ENCODE peak calls at places on chromosomes 13 and 19, in seven cellular contexts. G is AG04450, T is heart right ventricle, D is aorta, Z is lung, K is thoracic aorta, J is breast epithelium. P is an unnamed sample. For H3K27me3, the result is how much of the 10 kb centered on the place peaks cover.

GRCh38 chr19:39544201-39544903 is 4.4 kb upstream of the EID2 start:
- DNase-seq in G (no peak), T (no peak), D (no peak), Z (no peak), K (no peak), J (no peak), P (no peak)

GRCh38 chr19:18789883-18790565 is 1.1 kb downstream of the COMP start:
- DNase-seq in G (no peak), T (no peak), D (peak), Z (no peak), K (no peak), J (no peak), P (no peak)

GRCh38 chr13:110869805-110870706 is 44.8 kb downstream of the ANKRD10 start:
- DNase-seq in G (peak), T (peak), D (peak), Z (peak), K (peak), J (peak), P (no peak)

GRCh38 chr19:14544977-14545715 is 15.8 kb downstream of the TECR start:
- DNase-seq in G (no peak), T (peak), D (no peak), Z (peak), K (no peak), J (peak), P (peak)

GRCh38 chr13:79735228-79735627 is 254.3 kb downstream of the NDFIP2 start:
- DNase-seq in G (no peak), T (no peak), D (no peak), Z (no peak), K (no peak), J (no peak), P (no peak)

GRCh38 chr19:18915639-18916038 is 3.5 kb downstream of the COPE start:
- DNase-seq in G (no peak), T (no peak), D (no peak), Z (no peak), K (no peak), J (no peak), P (peak)

GRCh38 chr19:1817553-1818179 is 5.6 kb upstream of the ATP8B3 start:
- DNase-seq in G (no peak), T (peak), D (no peak), Z (no peak), K (no peak), J (no peak), P (no peak)

GRCh38 chr13:93736111-93736510 is 509.5 kb downstream of the GPC6 start:
- DNase-seq in G (no peak), T (no peak), D (no peak), Z (no peak), K (no peak), J (no peak), P (no peak)

GRCh38 chr13:106499905-106500304 is 35.6 kb downstream of the EFNB2 start:
- DNase-seq in G (no peak), T (no peak), D (no peak), Z (no peak), K (no peak), J (no peak), P (no peak)

GRCh38 chr13:34046457-34046856 is 228.5 kb downstream of the RFC3 start:
- DNase-seq in G (no peak), T (no peak), D (no peak), Z (no peak), K (no peak), J (no peak), P (no peak)

GRCh38 chr19:51796195-51796679 is 1.3 kb downstream of the FPR3 start:
- DNase-seq in G (no peak), T (no peak), D (no peak), Z (no peak), K (no peak), J (no peak), P (no peak)
- H3K27ac ChIP-seq in G (no peak), T (no peak), D (no peak), Z (no peak), K (no peak), J (no peak), P (no peak)

GRCh38 chr19:48290341-48290922 is 20.6 kb downstream of the ZNF114 start:
- DNase-seq in G (no peak), T (no peak), D (no peak), Z (no peak), K (no peak), J (no peak), P (no peak)
- H3K4me3 ChIP-seq in G (peak), T (peak), D (no peak), Z (no peak), K (peak), J (peak), P (peak)

DNA sequence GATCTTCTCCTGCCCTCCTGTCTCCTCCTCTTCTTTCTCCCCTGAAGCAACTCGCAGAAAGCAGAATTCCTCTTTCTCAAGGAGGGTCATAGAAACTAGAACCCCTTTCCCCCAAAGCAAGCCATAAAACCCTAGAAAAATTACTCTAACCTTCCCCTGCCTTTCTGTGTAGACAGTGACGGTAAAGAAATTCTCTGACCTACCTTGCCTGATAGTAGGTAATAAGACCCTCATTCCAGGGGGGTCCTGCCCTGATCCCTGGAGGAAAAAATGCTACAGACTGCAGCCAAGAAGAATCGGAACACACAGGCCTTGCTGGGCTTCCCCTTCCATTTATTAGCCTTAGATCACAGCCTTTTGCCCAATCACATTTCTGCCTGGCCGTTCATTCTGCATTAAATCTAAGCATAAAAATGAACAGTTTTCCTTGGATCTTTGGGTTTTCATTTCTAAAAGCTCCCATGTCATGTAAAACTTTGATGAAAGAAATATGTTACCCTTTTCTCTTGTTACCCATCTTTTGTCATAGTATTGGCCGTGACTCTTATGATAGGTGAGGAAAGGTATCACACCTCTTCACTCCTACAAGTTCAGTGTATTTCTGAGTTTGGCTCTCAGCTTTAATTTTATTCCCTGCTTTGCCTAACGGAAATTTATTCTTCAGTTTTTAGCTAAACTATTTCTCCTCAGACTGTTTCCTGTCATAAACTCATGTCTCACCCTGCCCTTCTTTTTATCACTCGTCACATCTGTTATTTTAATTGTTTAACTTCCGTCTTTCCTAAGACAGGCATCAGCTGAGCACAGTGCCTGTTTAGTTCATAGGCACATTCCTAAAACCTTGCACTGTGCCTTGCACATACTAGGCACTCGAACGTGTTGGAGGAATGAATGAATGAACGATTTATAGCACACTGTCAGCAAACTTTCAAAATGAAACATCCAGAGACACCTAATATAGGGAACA is 20.4 kb upstream of the CPB2 start:
- DNase-seq in G (no peak), T (no peak), D (no peak), Z (no peak), K (no peak), J (no peak), P (no peak)
- H3K27me3 ChIP-seq in G (under half), T (under half), D (under half), Z (under half), K (under half), J (under half), P (under half)

DNA sequence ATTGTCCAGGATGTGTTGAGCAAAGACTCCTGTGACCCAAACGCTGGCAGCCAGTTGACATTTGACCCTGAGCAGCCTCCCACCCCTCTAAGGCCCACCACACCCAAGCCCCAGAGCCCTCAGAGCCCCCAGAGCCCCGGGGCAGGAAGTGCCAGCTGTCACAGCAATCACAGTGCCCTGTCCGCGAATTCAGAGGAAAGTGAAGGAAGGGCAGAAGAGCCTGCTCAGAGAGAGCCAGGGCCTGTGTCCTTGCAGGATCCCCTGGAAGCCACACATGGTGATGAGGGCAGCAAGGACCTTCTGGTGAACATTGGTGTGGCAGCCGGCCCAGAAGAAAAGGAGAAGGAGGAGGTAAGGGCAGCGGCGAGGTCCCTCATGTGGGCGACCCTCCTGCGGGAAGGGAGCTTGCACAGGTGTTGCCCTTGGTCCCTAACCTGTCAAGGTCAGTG is 63.7 kb downstream of the SPATA13 start:
- DNase-seq in G (no peak), T (no peak), D (no peak), Z (no peak), K (no peak), J (no peak), P (no peak)
- H3K27ac ChIP-seq in G (no peak), T (no peak), D (no peak), Z (peak), K (no peak), J (no peak), P (no peak)

DNA sequence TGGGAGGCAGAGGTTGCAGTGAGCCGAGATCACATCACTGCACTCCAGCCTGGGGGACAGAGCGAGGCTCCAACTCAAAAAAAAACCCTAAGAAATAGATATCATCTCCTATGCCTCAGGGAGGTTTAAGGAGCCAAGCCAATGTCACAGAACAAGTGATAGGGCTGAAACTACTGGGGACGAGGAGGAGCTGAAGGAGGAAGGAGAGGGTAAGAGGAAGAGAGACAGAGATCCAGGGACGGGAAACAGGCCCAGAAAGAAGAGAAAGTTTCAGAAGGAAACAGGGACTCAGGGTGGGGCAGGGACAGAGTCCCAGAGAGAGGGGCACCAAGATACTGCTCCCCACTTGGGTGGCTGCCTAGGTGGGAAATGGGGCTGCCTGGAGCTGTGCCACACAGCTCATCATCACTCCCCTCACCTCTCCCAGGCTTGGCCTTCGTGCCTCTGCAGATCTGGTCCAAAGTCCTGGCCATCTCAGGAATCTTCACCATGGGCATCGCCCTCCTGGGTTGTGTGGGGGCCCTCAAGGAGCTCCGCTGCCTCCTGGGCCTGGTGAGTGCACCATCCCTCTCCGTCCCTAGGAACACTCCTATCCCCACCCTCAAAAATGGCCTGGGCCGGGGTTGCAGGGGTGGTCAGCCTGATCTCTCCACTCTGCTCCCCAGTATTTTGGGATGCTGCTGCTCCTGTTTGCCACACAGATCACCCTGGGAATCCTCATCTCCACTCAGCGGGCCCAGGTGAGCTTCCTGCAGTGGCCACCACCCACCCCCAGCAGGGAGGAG is 1.5 kb downstream of the CD37 start:
- DNase-seq in G (no peak), T (no peak), D (peak), Z (no peak), K (no peak), J (peak), P (no peak)
- H3K4me3 ChIP-seq in G (no peak), T (no peak), D (no peak), Z (no peak), K (no peak), J (no peak), P (no peak)

DNA sequence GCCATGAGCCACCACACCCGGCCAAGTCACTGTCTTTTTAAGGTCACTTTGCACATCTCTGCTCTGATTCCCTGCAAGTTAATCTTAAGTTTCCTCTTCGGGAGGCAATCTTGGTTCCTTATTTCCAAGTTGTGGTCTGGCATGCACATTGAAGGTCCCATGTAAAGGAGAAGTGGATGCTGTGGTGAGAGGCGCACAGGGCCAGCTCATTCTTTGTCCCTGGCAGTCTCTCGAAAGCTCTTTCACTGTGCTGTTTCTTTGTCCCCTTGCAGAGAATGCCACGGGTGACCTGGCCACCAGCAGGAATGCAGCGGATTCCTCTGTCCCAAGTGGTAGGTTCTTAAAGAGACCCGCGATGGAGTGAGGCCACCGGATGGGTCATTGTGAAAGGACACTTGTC is 16.4 kb upstream of the C19orf33 start:
- DNase-seq in G (no peak), T (no peak), D (no peak), Z (no peak), K (no peak), J (no peak), P (no peak)
- H3K27me3 ChIP-seq in G (under half), T (under half), D (under half), Z (under half), K (under half), J (under half), P (under half)

GRCh38 chr19:44907613-44908012 is 2.0 kb downstream of the APOE start:
- DNase-seq in G (no peak), T (no peak), D (no peak), Z (no peak), K (no peak), J (no peak), P (no peak)

GRCh38 chr19:44903602-44904425 is 1.8 kb upstream of the APOE start:
- DNase-seq in G (no peak), T (peak), D (peak), Z (peak), K (no peak), J (peak), P (peak)

GRCh38 chr19:44903216-44903601 is 2.4 kb upstream of the APOE start:
- DNase-seq in G (no peak), T (no peak), D (no peak), Z (no peak), K (no peak), J (no peak), P (no peak)

GRCh38 chr19:44904426-44904994 is 1.1 kb upstream of the APOE start:
- DNase-seq in G (no peak), T (no peak), D (no peak), Z (no peak), K (no peak), J (no peak), P (no peak)

DNA sequence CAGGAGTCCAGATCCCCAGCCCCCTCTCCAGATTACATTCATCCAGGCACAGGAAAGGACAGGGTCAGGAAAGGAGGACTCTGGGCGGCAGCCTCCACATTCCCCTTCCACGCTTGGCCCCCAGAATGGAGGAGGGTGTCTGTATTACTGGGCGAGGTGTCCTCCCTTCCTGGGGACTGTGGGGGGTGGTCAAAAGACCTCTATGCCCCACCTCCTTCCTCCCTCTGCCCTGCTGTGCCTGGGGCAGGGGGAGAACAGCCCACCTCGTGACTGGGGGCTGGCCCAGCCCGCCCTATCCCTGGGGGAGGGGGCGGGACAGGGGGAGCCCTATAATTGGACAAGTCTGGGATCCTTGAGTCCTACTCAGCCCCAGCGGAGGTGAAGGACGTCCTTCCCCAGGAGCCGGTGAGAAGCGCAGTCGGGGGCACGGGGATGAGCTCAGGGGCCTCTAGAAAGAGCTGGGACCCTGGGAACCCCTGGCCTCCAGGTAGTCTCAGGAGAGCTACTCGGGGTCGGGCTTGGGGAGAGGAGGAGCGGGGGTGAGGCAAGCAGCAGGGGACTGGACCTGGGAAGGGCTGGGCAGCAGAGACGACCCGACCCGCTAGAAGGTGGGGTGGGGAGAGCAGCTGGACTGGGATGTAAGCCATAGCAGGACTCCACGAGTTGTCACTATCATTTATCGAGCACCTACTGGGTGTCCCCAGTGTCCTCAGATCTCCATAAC is at the start of gene APOE:
- DNase-seq in G (no peak), T (no peak), D (no peak), Z (no peak), K (no peak), J (no peak), P (peak)
- H3K27ac ChIP-seq in G (no peak), T (no peak), D (no peak), Z (no peak), K (no peak), J (peak), P (peak)

GRCh38 chr19:23481043-23481442 is 85.8 kb upstream of the ZNF91 start:
- DNase-seq in G (no peak), T (no peak), D (no peak), Z (no peak), K (no peak), J (no peak), P (no peak)

GRCh38 chr19:23474172-23474571 is 78.9 kb upstream of the ZNF91 start:
- DNase-seq in G (no peak), T (no peak), D (no peak), Z (no peak), K (no peak), J (no peak), P (no peak)

GRCh38 chr19:23470873-23471555 is 75.7 kb upstream of the ZNF91 start:
- DNase-seq in G (no peak), T (no peak), D (no peak), Z (no peak), K (no peak), J (no peak), P (no peak)

GRCh38 chr19:23474761-23475160 is 79.5 kb upstream of the ZNF91 start:
- DNase-seq in G (no peak), T (no peak), D (no peak), Z (no peak), K (no peak), J (no peak), P (no peak)

GRCh38 chr19:23475477-23475876 is 80.2 kb upstream of the ZNF91 start:
- DNase-seq in G (no peak), T (no peak), D (no peak), Z (no peak), K (no peak), J (no peak), P (no peak)
- H3K4me3 ChIP-seq in G (no peak), T (no peak), D (no peak), Z (no peak), K (no peak), J (no peak), P (no peak)

P was measured in dorsolateral prefrontal cortex.